ENCODE peak calls at places on chromosomes 1 and 21, in ten cellular contexts. I is astrocyte of the spinal cord, A is neural progenitor cell, J is GM23338, H is AG04450, U is thoracic aorta, M is A673, D is uterus, R is adipocyte, Q is mucosa of descending colon. L is an unnamed sample.

GRCh38 chr1:86708923-86709322 is 4.5 kb downstream of the SH3GLB1 start:
- DNase-seq in Q (no peak), R (peak; percentile 25), A (no peak), H (no peak), J (no peak), I (peak; percentile 16), D (no peak), U (no peak), M (no peak), L (peak; percentile 43)

GRCh38 chr1:73065585-73065984 is 783.2 kb upstream of the NEGR1 start:
- DNase-seq in R (peak; percentile 2), I (no peak), M (peak; percentile 38), H (no peak), U (no peak), A (peak; percentile 84), D (no peak), J (peak; percentile 73), Q (no peak), L (peak; percentile 3)

GRCh38 chr1:187947359-187947758 is 1118.6 kb downstream of the PLA2G4A start:
- DNase-seq in A (no peak), I (no peak), U (no peak), Q (no peak), M (no peak), H (no peak), R (no peak), D (no peak), J (no peak), L (no peak)

GRCh38 chr1:29354511-29355098 is 118.3 kb downstream of the PTPRU start:
- DNase-seq in Q (no peak), U (no peak), R (no peak), H (no peak), I (no peak), J (no peak), A (no peak), D (no peak), M (no peak), L (no peak)

GRCh38 chr21:38386967-38387366 is 111.3 kb downstream of the ERG start:
- DNase-seq in J (no peak), A (no peak), M (no peak), D (no peak), I (peak; percentile 12), R (peak; percentile 29), Q (no peak), H (no peak), U (no peak), L (no peak)

GRCh38 chr21:45138199-45139002 is 64.0 kb downstream of the ADARB1 start:
- DNase-seq in I (peak; percentile 58), H (no peak), M (peak; percentile 86), A (peak; percentile 87), J (peak; percentile 92), Q (no peak), R (peak; percentile 82), U (peak; percentile 33), D (peak; percentile 72), L (peak; percentile 71)

GRCh38 chr1:230747886-230748800 is 955 bp downstream of the CAPN9 start:
- DNase-seq in A (no peak), M (no peak), J (no peak), Q (peak; percentile 57), R (no peak), U (no peak), D (no peak), I (no peak), H (no peak), L (no peak)

GRCh38 chr1:145985502-145986439 is 10.6 kb downstream of the TXNIP start:
- DNase-seq in U (no peak), A (no peak), J (peak; percentile 39), D (peak; percentile 77), Q (peak; percentile 64), M (peak; percentile 42), I (peak; percentile 55), R (peak; percentile 67), H (no peak), L (peak; percentile 89)

GRCh38 chr1:57017717-57018116 is 51.9 kb upstream of the C8B start:
- DNase-seq in I (no peak), A (peak; percentile 36), Q (no peak), H (no peak), R (no peak), M (peak; percentile 48), J (peak; percentile 68), U (no peak), D (no peak), L (no peak)

GRCh38 chr1:222095606-222096475 is 354.0 kb upstream of the DUSP10 start:
- DNase-seq in J (peak; percentile 79), M (peak; percentile 52), R (no peak), Q (no peak), H (no peak), A (peak; percentile 51), U (no peak), D (no peak), I (no peak), L (no peak)

DNA sequence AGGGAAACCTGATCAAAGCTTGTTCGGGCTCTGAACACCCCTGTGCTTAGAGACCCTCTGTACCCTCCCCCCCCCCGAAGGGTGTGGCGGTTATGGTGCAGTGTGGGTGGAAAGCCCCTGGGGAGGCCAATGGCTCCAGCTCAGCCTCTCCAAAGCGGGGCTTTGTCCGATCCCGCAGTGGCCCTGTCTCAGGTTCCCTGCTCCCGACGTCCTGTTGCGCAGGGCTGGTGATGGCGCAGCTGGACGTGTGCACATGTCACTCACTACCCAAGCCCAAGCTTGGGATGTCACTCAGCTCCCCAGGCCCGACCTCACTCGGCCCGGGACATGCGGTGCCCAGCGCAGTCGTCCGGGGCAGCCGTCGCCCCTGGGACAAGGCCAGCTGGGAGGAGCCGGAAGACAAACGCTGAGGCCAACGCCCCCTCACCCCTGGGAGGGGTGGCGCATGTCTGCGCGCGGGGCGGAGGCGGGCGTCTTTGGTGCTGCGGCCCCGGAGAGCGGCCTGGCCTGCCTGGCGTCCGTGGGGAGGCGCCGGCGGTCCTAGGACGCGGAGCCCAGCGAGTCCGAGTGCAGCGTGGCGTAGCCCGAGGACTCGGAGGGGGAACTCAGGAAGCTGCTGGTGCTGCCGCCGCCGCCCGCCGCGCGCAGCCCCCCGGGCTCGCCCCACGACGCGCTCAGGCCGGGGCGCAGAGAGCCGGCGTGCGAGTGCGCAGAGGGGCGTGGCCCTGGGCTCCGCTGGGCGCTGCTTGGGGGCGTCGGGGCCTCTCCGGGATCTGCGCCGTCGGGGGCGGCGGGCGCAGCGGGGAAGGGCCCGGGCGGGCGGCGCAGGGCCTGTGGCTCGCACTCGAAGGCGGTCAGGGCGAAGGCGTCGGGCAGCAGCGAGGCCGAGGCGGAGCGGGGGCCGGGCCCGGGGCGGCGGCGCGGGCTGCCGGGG is 5.1 kb downstream of the HES3 start:
- DNase-seq in M (no peak), D (no peak), R (peak; percentile 25), A (peak; percentile 77), J (peak; percentile 60), I (no peak), U (no peak), Q (no peak), H (no peak), L (no peak)
- H3K4me3 ChIP-seq in M (no peak overlapping the region), D (no peak overlapping the region), R (no peak overlapping the region), A (peak overlapping the region; percentile 40), J (peak overlapping the region; percentile 51), I (no peak overlapping the region), U (no peak overlapping the region), Q (no peak overlapping the region), H (no peak overlapping the region), L (no peak overlapping the region)

DNA sequence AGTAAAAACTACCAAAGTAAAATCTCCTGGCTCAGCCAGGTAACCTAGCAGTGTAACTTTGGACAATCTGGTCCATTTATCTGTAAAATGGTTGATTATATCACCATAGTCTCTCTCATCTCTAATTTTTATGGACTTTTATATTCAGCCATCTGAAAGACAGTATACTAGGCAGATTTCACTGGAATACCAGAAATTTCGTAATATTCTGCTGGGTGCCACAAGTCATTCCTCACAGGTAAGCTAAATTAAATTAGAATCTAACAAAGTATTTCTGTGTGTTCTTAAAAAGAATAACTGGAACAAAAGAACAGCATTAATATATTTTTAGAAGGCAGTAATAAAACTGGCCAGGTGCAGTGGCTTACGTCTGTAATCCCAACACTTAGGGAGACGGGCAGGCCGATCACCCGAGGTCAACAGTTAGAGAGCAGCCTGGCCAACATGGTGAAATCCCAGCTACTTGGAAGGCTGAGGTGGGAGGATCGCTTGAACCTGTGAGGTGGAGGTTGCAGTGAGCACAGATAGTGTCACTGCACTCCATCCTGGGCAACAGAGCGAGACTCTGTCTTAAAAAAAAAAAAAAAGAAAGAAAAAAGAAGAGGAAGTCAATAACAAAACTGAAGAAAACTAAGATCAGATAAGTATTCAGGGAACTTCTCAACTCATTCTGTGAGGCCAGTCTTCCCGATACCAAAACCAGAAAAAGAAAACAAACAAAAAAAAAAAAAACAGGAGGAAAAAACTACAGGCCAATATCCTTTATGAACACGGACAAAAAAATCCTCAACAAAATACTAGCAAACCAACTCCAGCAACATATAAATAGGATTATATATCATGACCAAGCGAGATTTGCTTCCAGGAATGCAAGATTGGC is 35.9 kb downstream of the PIK3R3 start:
- DNase-seq in U (no peak), R (no peak), I (no peak), H (no peak), D (no peak), M (no peak), J (no peak), Q (no peak), A (no peak), L (no peak)
- H3K4me3 ChIP-seq in U (no peak overlapping the region), R (no peak overlapping the region), I (no peak overlapping the region), H (no peak overlapping the region), D (no peak overlapping the region), M (no peak overlapping the region), J (no peak overlapping the region), Q (no peak overlapping the region), A (no peak overlapping the region), L (no peak overlapping the region)

DNA sequence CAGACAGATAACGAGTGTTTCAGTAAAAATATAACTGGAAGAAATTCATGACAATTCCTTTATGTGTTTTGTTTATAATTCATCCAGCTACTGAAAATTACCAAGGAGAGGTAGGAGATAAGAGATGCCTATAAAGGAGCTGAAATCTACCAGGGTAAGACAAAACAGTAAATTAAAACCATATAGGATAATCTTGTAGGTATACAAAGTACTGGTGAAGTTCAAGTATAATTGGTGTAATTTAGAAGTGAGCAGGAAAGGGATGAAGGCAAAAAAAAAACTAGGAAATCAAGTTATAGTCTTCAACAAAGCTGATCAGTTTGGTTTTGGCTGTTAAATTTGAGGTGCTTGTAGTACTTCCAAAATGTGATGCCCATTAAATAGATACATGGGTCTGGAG is 1.2 kb upstream of the WARS2 start:
- DNase-seq in I (no peak), J (no peak), R (no peak), U (no peak), D (no peak), A (no peak), Q (no peak), M (no peak), H (no peak), L (no peak)
- H3K4me3 ChIP-seq in I (no peak overlapping the region), J (peak overlapping the region; percentile 64), R (peak overlapping the region; percentile 92), U (no peak overlapping the region), D (no peak overlapping the region), A (peak overlapping the region; percentile 55), Q (no peak overlapping the region), M (peak overlapping the region; percentile 53), H (no peak overlapping the region), L (peak overlapping the region; percentile 90)

GRCh38 chr1:89065077-89065868 is at the start of gene GBP1:
- DNase-seq in Q (no peak), H (peak; percentile 78), A (no peak), I (peak; percentile 88), D (peak; percentile 66), U (no peak), M (peak; percentile 47), R (peak; percentile 93), J (no peak), L (peak; percentile 91)
- H3K4me3 ChIP-seq in Q (peak within 1 kb of the TSS; percentile 11), H (peak within 1 kb of the TSS; percentile 77), A (no peak within 1 kb of the TSS), I (peak within 1 kb of the TSS; percentile 61), D (peak within 1 kb of the TSS; percentile 49), U (peak within 1 kb of the TSS; percentile 91), M (peak within 1 kb of the TSS; percentile 41), R (peak within 1 kb of the TSS; percentile 86), J (no peak within 1 kb of the TSS), L (peak within 1 kb of the TSS; percentile 68)